ENCODE peak calls at places on chromosomes 11 and 22, in five cellular contexts. Z, P, V, F and G are unnamed samples.

GRCh38 chr11:31442086-31442485 is 67.3 kb downstream of the IMMP1L start:
- DNase-seq in Z (no peak), P (no peak), V (no peak), F (no peak), G (no peak)

GRCh38 chr22:45869448-45869847 is 107.5 kb downstream of the WNT7B start:
- DNase-seq in Z (no peak), P (no peak), V (no peak), F (no peak), G (no peak)

GRCh38 chr11:132248585-132248984 is 878.2 kb downstream of the NTM start:
- DNase-seq in Z (no peak), P (no peak), V (no peak), F (no peak), G (no peak)

GRCh38 chr11:69215216-69215615 is 59.5 kb downstream of the SMIM38 start:
- DNase-seq in Z (no peak), P (no peak), V (no peak), F (no peak), G (no peak)

GRCh38 chr11:3222941-3223905 is 4.6 kb upstream of the MRGPRG start:
- DNase-seq in Z (no peak), P (no peak), V (no peak), F (no peak), G (no peak)

GRCh38 chr11:124751391-124751740 is 689 bp downstream of the VSIG2 start:
- DNase-seq in Z (no peak), P (no peak), V (no peak), F (no peak), G (no peak)

GRCh38 chr22:38316340-38317236 is 645 bp downstream of the CSNK1E start:
- DNase-seq in Z (no peak), P (peak), V (peak), F (peak), G (peak)

GRCh38 chr11:77697865-77698264 is 60.3 kb upstream of the CLNS1A start:
- DNase-seq in Z (no peak), P (no peak), V (no peak), F (no peak), G (no peak)

GRCh38 chr11:47980907-47981621 is 705 bp downstream of the PTPRJ start:
- DNase-seq in Z (peak), P (peak), V (peak), F (no peak), G (no peak)

GRCh38 chr22:37267128-37267587 is 15.2 kb upstream of the CYTH4 start:
- DNase-seq in Z (peak), P (peak), V (peak), F (peak), G (peak)

GRCh38 chr11:125626381-125626950 is 1.5 kb downstream of the CHEK1 start:
- DNase-seq in Z (no peak), P (no peak), V (no peak), F (peak), G (no peak)

GRCh38 chr11:68825603-68826002 is 16.1 kb downstream of the CPT1A start:
- DNase-seq in Z (no peak), P (no peak), V (peak), F (no peak), G (no peak)

GRCh38 chr22:41687901-41688364 is 734 bp downstream of the SNU13 start:
- DNase-seq in Z (no peak), P (peak), V (peak), F (no peak), G (peak)

GRCh38 chr11:126628790-126629621 is 273.5 kb downstream of the ST3GAL4 start:
- DNase-seq in Z (no peak), P (no peak), V (peak), F (no peak), G (no peak)

GRCh38 chr11:117600976-117601708 is 195.9 kb downstream of the DSCAML1 start:
- DNase-seq in Z (no peak), P (no peak), V (no peak), F (no peak), G (no peak)

GRCh38 chr22:30290318-30290678 is 993 bp upstream of the CASTOR1 start:
- DNase-seq in Z (no peak), P (no peak), V (no peak), F (no peak), G (peak)

GRCh38 chr11:20127671-20128527 is 32.4 kb downstream of the DBX1 start:
- DNase-seq in Z (peak), P (peak), V (peak), F (peak), G (peak)

GRCh38 chr22:46025225-46025972 is 48.4 kb upstream of the WNT7B start:
- DNase-seq in Z (no peak), P (no peak), V (no peak), F (no peak), G (no peak)

GRCh38 chr11:95087171-95087570 is 2.5 kb upstream of the ENDOD1 start:
- DNase-seq in Z (no peak), P (no peak), V (no peak), F (no peak), G (no peak)

GRCh38 chr11:30333405-30333804 is 10.5 kb downstream of the ARL14EP start:
- DNase-seq in Z (no peak), P (no peak), V (no peak), F (no peak), G (no peak)

GRCh38 chr22:32469799-32470212 is 4.8 kb upstream of the FBXO7 start:
- DNase-seq in Z (no peak), P (no peak), V (peak), F (no peak), G (peak)

GRCh38 chr11:12264361-12264760 is 113.0 kb upstream of the PARVA start:
- DNase-seq in Z (no peak), P (no peak), V (no peak), F (no peak), G (no peak)

GRCh38 chr11:59754494-59754858 is 700 bp upstream of the STX3 start:
- DNase-seq in Z (peak), P (no peak), V (peak), F (no peak), G (peak)

GRCh38 chr11:124971810-124972209 is 17.8 kb downstream of the CCDC15 start:
- DNase-seq in Z (no peak), P (no peak), V (no peak), F (no peak), G (no peak)

GRCh38 chr11:73995731-73996130 is 13.1 kb upstream of the UCP2 start:
- DNase-seq in Z (no peak), P (no peak), V (no peak), F (no peak), G (no peak)

GRCh38 chr11:3022300-3022967 is 30.3 kb upstream of the NAP1L4 start:
- DNase-seq in Z (no peak), P (no peak), V (peak), F (no peak), G (peak)

GRCh38 chr11:8813658-8814057 is 97.3 kb upstream of the AKIP1 start:
- DNase-seq in Z (peak), P (peak), V (peak), F (peak), G (peak)

GRCh38 chr11:120182790-120183491 is 27.9 kb upstream of the OAF start:
- DNase-seq in Z (peak), P (peak), V (no peak), F (no peak), G (no peak)

GRCh38 chr22:39175127-39176066 is 22.9 kb upstream of the CBX7 start:
- DNase-seq in Z (no peak), P (no peak), V (peak), F (no peak), G (peak)

GRCh38 chr11:119756169-119756568 is 27.2 kb upstream of the NECTIN1 start:
- DNase-seq in Z (no peak), P (no peak), V (no peak), F (no peak), G (no peak)

GRCh38 chr22:45298934-45299505 is 10.7 kb upstream of the FAM118A start:
- DNase-seq in Z (no peak), P (no peak), V (no peak), F (no peak), G (no peak)

GRCh38 chr11:73755670-73756069 is 5.2 kb downstream of the RAB6A start:
- DNase-seq in Z (no peak), P (no peak), V (no peak), F (no peak), G (no peak)

GRCh38 chr11:90134420-90135003 is at the start of gene NAALAD2:
- DNase-seq in Z (no peak), P (peak), V (peak), F (no peak), G (peak)

GRCh38 chr22:35348703-35349102 is 32.2 kb upstream of the HMOX1 start:
- DNase-seq in Z (no peak), P (no peak), V (no peak), F (no peak), G (no peak)

GRCh38 chr11:47869548-47870393 is 21.6 kb upstream of the NUP160 start:
- DNase-seq in Z (no peak), P (no peak), V (peak), F (no peak), G (no peak)

GRCh38 chr11:106101370-106101769 is 23.9 kb downstream of the AASDHPPT start:
- DNase-seq in Z (no peak), P (no peak), V (no peak), F (no peak), G (no peak)

GRCh38 chr11:127412234-127412633 is 411.7 kb upstream of the KIRREL3 start:
- DNase-seq in Z (no peak), P (no peak), V (no peak), F (no peak), G (no peak)